ENCODE peak calls at places on chromosome 16, in four cellular contexts. S is retinal pigment epithelial cell, H is adrenal gland, M is left lung. I is an unnamed sample.

GRCh38 chr16:57755061-57755684 is 19.6 kb downstream of the KATNB1 start:
- DNase-seq in S (no peak), H (no peak), M (no peak), I (no peak)

GRCh38 chr16:31202402-31203385 is at the start of gene PYCARD:
- DNase-seq in S (no peak), H (peak), M (peak), I (no peak)

GRCh38 chr16:89048087-89048729 is 45.4 kb upstream of the ACSF3 start:
- DNase-seq in S (no peak), H (no peak), M (no peak), I (no peak)

GRCh38 chr16:22010902-22011301 is 3.0 kb downstream of the MOSMO start:
- DNase-seq in S (no peak), H (no peak), M (no peak), I (no peak)

GRCh38 chr16:57976331-57976796 is 5.4 kb upstream of the CNGB1 start:
- DNase-seq in S (peak), H (no peak), M (no peak), I (no peak)

GRCh38 chr16:56649820-56650219 is 1.9 kb upstream of the MT1B start:
- DNase-seq in S (no peak), H (no peak), M (no peak), I (no peak)

GRCh38 chr16:50427107-50427506 is 58.3 kb upstream of the BRD7 start:
- DNase-seq in S (no peak), H (no peak), M (no peak), I (no peak)

GRCh38 chr16:50889746-50890145 is 147.9 kb downstream of the CYLD start:
- DNase-seq in S (no peak), H (no peak), M (no peak), I (no peak)

GRCh38 chr16:11779074-11779473 is 18.0 kb downstream of the ZC3H7A start:
- DNase-seq in S (no peak), H (no peak), M (no peak), I (no peak)

GRCh38 chr16:11780988-11781680 is 15.9 kb downstream of the ZC3H7A start:
- DNase-seq in S (no peak), H (no peak), M (no peak), I (no peak)

GRCh38 chr16:11783319-11784047 is 13.6 kb downstream of the ZC3H7A start:
- DNase-seq in S (peak), H (no peak), M (no peak), I (no peak)

GRCh38 chr16:11784048-11784780 is 12.8 kb downstream of the ZC3H7A start:
- DNase-seq in S (no peak), H (no peak), M (no peak), I (no peak)

DNA sequence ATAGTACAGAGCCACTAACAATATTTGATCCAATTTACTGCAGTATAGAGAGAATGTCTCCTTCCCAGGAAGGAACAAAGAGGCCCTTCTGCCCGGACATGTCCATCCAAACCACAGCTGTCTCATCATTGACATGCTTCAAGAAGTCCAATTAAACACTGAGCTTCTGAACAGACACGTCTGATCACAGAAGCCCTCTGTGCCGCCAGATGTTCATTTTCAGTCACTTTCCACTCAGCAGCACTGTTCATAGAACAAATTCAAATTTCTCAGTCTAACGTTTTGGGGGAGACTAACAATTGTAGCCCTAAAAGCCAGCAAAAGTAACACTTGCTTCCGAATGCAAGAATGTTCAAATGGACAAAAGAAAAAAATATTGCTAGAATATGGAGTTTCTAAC is 15.3 kb downstream of the ZC3H7A start:
- DNase-seq in S (no peak), H (no peak), M (no peak), I (no peak)
- H3K4me3 ChIP-seq in S (no peak), H (no peak), M (no peak), I (no peak)

GRCh38 chr16:87437327-87437726 is 45.2 kb downstream of the MAP1LC3B start:
- DNase-seq in S (no peak), H (no peak), M (no peak), I (no peak)

GRCh38 chr16:87438611-87438985 is 46.5 kb downstream of the MAP1LC3B start:
- DNase-seq in S (no peak), H (no peak), M (no peak), I (no peak)

GRCh38 chr16:87435399-87436224 is 43.5 kb downstream of the MAP1LC3B start:
- DNase-seq in S (no peak), H (no peak), M (no peak), I (no peak)

GRCh38 chr16:87437911-87438610 is 45.9 kb downstream of the MAP1LC3B start:
- DNase-seq in S (no peak), H (no peak), M (no peak), I (peak)

GRCh38 chr16:87436225-87437172 is 44.4 kb downstream of the MAP1LC3B start:
- DNase-seq in S (no peak), H (peak), M (no peak), I (no peak)
- TF ChIP-seq CTCF in S (no peak), H (no peak), M (no peak), I (no peak)

GRCh38 chr16:81591538-81591870 is 146.9 kb downstream of the CMIP start:
- DNase-seq in S (no peak), H (no peak), M (no peak), I (no peak)

GRCh38 chr16:81589975-81590650 is 145.5 kb downstream of the CMIP start:
- DNase-seq in S (no peak), H (no peak), M (no peak), I (no peak)

GRCh38 chr16:81588326-81589081 is 143.9 kb downstream of the CMIP start:
- DNase-seq in S (no peak), H (no peak), M (no peak), I (no peak)

GRCh38 chr16:81592353-81592866 is 147.8 kb downstream of the CMIP start:
- DNase-seq in S (no peak), H (no peak), M (no peak), I (no peak)

GRCh38 chr16:81590714-81591537 is 146.3 kb downstream of the CMIP start:
- DNase-seq in S (no peak), H (no peak), M (no peak), I (no peak)
- H3K4me3 ChIP-seq in S (no peak), H (no peak), M (no peak), I (no peak)

GRCh38 chr16:35745821-35746248 is 2286.4 kb downstream of the TP53TG3F start:
- DNase-seq in S (no peak), H (no peak), M (no peak), I (no peak)
- TF ChIP-seq CTCF in S (no peak), H (no peak), M (no peak), I (no peak)

GRCh38 chr16:81478294-81478693 is 33.7 kb downstream of the CMIP start:
- DNase-seq in S (no peak), H (no peak), M (no peak), I (no peak)
- H3K4me3 ChIP-seq in S (no peak), H (no peak), M (peak), I (no peak)

DNA sequence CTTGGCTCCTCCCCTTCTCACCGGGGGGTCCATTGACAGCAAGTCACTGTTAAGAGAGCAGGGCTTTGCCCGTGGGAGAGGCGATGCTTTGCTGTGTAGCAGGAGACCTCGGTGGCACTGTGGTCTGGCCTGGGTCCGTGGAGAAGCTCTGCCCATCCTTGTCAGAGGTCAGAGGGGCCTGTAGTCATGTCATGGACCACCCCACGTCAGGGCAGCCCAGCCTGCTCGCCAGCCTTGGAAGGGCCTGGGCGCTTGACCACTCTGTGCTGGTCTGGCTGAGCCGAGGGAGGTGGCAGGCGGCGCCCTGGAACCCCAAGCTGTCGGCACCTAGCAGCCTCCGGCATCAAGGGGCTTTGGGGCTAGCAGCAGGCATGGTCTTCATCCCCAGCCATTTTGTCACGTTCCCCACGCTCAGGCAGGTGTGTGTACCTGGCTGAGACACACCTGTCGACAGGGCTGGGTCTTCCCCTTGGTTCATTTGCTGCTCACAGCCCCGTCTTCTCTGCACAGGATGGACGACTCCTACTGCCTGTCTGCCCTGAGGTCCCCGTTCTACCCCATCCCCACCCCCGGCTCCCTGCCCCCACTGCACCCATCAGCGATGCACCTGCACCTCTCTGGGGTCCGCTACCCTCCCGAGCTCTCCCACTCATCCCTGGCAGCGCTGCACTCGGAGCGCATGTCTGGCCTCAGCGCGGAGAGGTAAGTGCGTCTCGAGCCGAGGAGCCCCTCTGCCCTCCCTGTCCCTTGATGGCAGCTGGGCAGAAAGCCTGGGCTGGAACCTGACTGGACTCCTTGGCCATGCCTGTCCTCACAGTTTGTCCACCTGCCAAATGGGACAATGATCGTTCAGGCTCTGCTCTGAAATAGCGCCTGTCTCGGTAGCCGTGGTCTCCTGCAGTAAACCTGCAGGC is 33.3 kb downstream of the GINS2 start:
- DNase-seq in S (no peak), H (no peak), M (no peak), I (no peak)
- TF ChIP-seq CTCF in S (no peak), H (no peak), M (no peak), I (no peak)

I was measured in LNCaP clone FGC.